ENCODE peak calls at places on chromosomes 2 and 18, in eight cellular contexts. X is A549, L is ovary, F is HepG2, Z is heart left ventricle, S is tibial nerve, V is endothelial cell of umbilical vein, M is Peyer's patch. I is an unnamed sample.
A peak's percentile ranks its signal among the peaks of the same experiment; 100 is the strongest.

GRCh38 chr2:9484533-9484932 is 10.2 kb downstream of the IAH1 start:
- DNase-seq in X (no peak), L (no peak), F (no peak), Z (no peak), S (no peak), V (no peak), M (no peak), I (no peak)

GRCh38 chr2:43749583-43749982 is 24.3 kb upstream of the DYNC2LI1 start:
- DNase-seq in X (no peak), L (no peak), F (no peak), Z (no peak), S (no peak), V (no peak), M (no peak), I (no peak)

GRCh38 chr2:72788756-72789155 is 37.1 kb downstream of the EXOC6B start:
- DNase-seq in X (peak; percentile 17), L (no peak), F (no peak), Z (no peak), S (no peak), V (peak; percentile 56), M (no peak), I (no peak)

GRCh38 chr18:59180150-59180845 is 39.7 kb upstream of the GRP start:
- DNase-seq in X (no peak), L (no peak), F (no peak), Z (no peak), S (no peak), V (no peak), M (no peak), I (no peak)

GRCh38 chr2:62197017-62197586 is 1.2 kb downstream of the B3GNT2 start:
- DNase-seq in X (no peak), L (peak; percentile 44), F (peak; percentile 43), Z (no peak), S (no peak), V (peak; percentile 35), M (peak; percentile 60), I (peak; percentile 35)

GRCh38 chr2:177295479-177295878 is 31.0 kb upstream of the NFE2L2 start:
- DNase-seq in X (no peak), L (no peak), F (no peak), Z (no peak), S (peak; percentile 47), V (peak; percentile 37), M (no peak), I (no peak)

GRCh38 chr2:64455545-64455944 is 1.6 kb downstream of the LGALSL start:
- DNase-seq in X (peak; percentile 24), L (no peak), F (peak; percentile 25), Z (no peak), S (no peak), V (no peak), M (no peak), I (no peak)

GRCh38 chr2:9112079-9112721 is 94.4 kb upstream of the ASAP2 start:
- DNase-seq in X (peak; percentile 65), L (peak; percentile 85), F (no peak), Z (peak; percentile 50), S (no peak), V (no peak), M (no peak), I (no peak)

GRCh38 chr2:158325031-158325781 is 131.3 kb downstream of the CCDC148 start:
- DNase-seq in X (no peak), L (no peak), F (peak; percentile 38), Z (no peak), S (no peak), V (no peak), M (no peak), I (no peak)

GRCh38 chr18:22020127-22020866 is 149.1 kb upstream of the GATA6 start:
- DNase-seq in X (no peak), L (no peak), F (peak; percentile 80), Z (no peak), S (no peak), V (no peak), M (no peak), I (peak; percentile 58)

GRCh38 chr2:163419000-163419575 is 316.7 kb downstream of the FIGN start:
- DNase-seq in X (no peak), L (no peak), F (no peak), Z (no peak), S (no peak), V (peak; percentile 17), M (no peak), I (no peak)

GRCh38 chr2:201129044-201129505 is 13.1 kb downstream of the CFLAR start:
- DNase-seq in X (peak; percentile 71), L (no peak), F (peak; percentile 78), Z (no peak), S (no peak), V (peak; percentile 88), M (peak; percentile 46), I (peak; percentile 43)

GRCh38 chr18:7921938-7922587 is 354.9 kb downstream of the PTPRM start:
- DNase-seq in X (peak; percentile 86), L (no peak), F (peak; percentile 76), Z (no peak), S (no peak), V (peak; percentile 95), M (no peak), I (no peak)

GRCh38 chr2:3423492-3424170 is 44.1 kb downstream of the TRAPPC12 start:
- DNase-seq in X (peak; percentile 63), L (peak; percentile 75), F (peak; percentile 83), Z (peak; percentile 57), S (peak; percentile 89), V (peak; percentile 63), M (peak; percentile 68), I (peak; percentile 72)

GRCh38 chr2:57886196-57886786 is 160.3 kb upstream of the VRK2 start:
- DNase-seq in X (no peak), L (no peak), F (no peak), Z (no peak), S (no peak), V (no peak), M (no peak), I (peak; percentile 10)

GRCh38 chr2:37671816-37672103 is 318 bp upstream of the CDC42EP3 start:
- DNase-seq in X (no peak), L (no peak), F (no peak), Z (no peak), S (no peak), V (no peak), M (no peak), I (no peak)

GRCh38 chr18:56257215-56257614 is 381.2 kb downstream of the TXNL1 start:
- DNase-seq in X (peak; percentile 10), L (no peak), F (no peak), Z (no peak), S (no peak), V (peak; percentile 42), M (no peak), I (no peak)

DNA sequence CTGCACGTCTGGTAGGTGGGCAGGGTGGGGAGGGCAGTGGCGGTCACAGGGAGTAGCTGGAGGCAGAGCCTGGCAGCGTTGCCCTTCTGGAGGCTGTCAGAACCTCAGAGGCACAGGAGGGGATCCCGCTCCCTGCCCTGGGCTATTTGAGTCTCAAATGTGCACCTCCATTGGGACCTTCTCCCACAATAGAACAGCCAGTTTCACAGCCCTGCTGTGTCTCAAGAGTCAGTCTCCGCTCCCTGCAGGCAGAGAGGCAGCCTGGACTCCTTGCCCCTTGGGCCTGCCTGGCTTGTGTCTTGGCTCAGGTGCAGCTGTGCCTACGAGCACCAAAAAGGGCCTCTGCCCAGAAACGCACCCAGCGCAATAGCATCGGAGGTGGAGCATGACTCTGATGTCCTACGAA is 57.4 kb downstream of the FAM168B start:
- DNase-seq in X (no peak), L (no peak), F (no peak), Z (no peak), S (no peak), V (no peak), M (no peak), I (no peak)
- H3K4me3 ChIP-seq in X (no peak overlapping the region), L (peak overlapping the region; percentile 46), F (no peak overlapping the region), Z (no peak overlapping the region), S (peak overlapping the region; percentile 58), V (no peak overlapping the region), M (no peak overlapping the region), I (no peak overlapping the region)

DNA sequence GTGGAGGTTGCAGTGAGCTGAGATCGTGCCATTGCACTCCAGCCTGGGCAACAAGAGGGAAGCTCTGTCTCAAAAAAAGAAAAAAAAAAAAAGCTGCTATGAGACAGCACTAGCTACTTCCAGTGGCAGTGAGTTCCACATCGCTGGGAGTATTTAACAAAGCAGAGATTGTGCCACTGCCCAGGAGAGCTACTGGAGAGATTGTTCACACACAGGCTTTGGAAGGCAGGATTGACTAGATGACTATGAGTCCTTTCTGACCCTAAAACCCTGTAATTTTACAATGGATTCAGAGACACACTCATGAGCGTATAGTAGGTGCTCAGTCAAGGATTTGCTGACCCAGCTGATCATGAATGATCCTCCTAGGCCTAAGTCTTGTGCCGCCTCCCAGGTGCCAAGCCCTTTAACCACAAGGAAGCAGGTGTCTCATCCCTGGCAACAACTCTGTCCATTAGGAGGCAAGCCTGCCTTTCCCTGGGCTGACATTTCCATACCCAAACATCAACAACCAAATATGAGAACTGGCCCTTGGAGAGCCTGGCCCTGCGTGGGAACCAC is 45.0 kb upstream of the ODC1 start:
- DNase-seq in X (no peak), L (no peak), F (no peak), Z (no peak), S (no peak), V (no peak), M (no peak), I (no peak)
- H3K27ac ChIP-seq in X (peak overlapping the region; percentile 83), L (no peak overlapping the region), F (no peak overlapping the region), Z (no peak overlapping the region), S (no peak overlapping the region), V (no peak overlapping the region), M (peak overlapping the region; percentile 54), I (no peak overlapping the region)

GRCh38 chr2:164691346-164691887 is 70.1 kb upstream of the GRB14 start:
- DNase-seq in X (no peak), L (no peak), F (no peak), Z (no peak), S (no peak), V (no peak), M (no peak), I (no peak)
- TF ChIP-seq POLR2A in X (no peak), L (no peak), F (no peak), Z (no peak), S (no peak), V (no peak), M (no peak), I (no peak)

GRCh38 chr2:143182649-143183048 is 53.4 kb downstream of the ARHGAP15 start:
- DNase-seq in X (no peak), L (no peak), F (no peak), Z (no peak), S (no peak), V (no peak), M (no peak), I (no peak)

GRCh38 chr2:143181494-143181893 is 52.3 kb downstream of the ARHGAP15 start:
- DNase-seq in X (no peak), L (no peak), F (no peak), Z (no peak), S (no peak), V (no peak), M (no peak), I (no peak)

DNA sequence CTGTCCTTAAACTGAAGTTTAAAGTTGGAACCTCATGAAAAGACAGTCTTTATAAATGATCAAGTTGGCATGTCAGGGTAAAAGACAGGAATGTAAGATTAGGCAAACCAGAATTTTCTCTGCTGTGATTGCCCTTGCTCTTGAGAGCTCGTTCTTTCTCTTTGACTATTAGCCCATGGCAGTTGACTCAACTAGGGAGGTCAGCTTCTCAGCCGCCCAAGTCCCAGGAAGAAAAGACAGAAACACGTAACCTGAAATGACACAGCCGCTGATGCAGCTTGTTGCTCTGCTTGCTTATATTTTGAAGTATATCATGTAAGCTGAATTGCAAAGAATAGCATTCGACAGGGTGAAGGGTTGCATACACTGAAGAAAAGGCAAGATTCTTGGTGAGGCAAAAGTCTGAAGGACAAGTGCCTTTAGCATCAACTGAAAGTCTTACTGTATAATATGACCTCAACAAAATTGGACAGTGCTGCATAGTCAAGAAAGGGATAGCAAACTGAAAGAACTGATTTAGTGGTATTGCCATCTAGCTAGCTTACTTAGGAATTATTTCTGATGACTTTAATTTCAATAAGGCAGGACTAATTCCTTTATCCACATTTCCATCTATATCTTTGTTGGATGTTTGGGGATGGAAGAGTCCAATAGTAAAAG is 54.7 kb downstream of the ARHGAP15 start:
- DNase-seq in X (no peak), L (no peak), F (no peak), Z (no peak), S (no peak), V (no peak), M (no peak), I (no peak)
- H3K4me3 ChIP-seq in X (no peak overlapping the region), L (no peak overlapping the region), F (no peak overlapping the region), Z (no peak overlapping the region), S (no peak overlapping the region), V (no peak overlapping the region), M (no peak overlapping the region), I (no peak overlapping the region)